ENCODE peak calls at places on chromosomes 1 and 21, in eight cellular contexts. T is iris pigment epithelial cell; P is transverse colon; X is stimulated activated CD8-positive, alpha-beta memory T cell treated with anti-CD3 and anti-CD28 coated beads, Interleukin-7, amount 100 ng/mL, for 1 hour; G is brain microvascular endothelial cell; D is OCI-LY7; K is glutamatergic neuron; V is central memory CD4-positive, alpha-beta T cell. Y is an unnamed sample.

GRCh38 chr1:56866656-56867055 is 12.1 kb downstream of the C8A start:
- DNase-seq in T (peak; percentile 36), P (no peak), X (no peak), G (peak; percentile 37), D (no peak), K (no peak), V (no peak), Y (no peak)

GRCh38 chr1:29579821-29580425 is 343.6 kb downstream of the PTPRU start:
- DNase-seq in T (peak; percentile 72), P (no peak), X (no peak), G (peak; percentile 12), D (no peak), K (no peak), V (no peak), Y (no peak)

GRCh38 chr1:53465023-53465957 is 6.1 kb downstream of the DMRTB1 start:
- DNase-seq in T (no peak), P (no peak), X (no peak), G (no peak), D (no peak), K (no peak), V (no peak), Y (no peak)

GRCh38 chr1:95716550-95716949 is 482.5 kb downstream of the RWDD3 start:
- DNase-seq in T (no peak), P (no peak), X (no peak), G (no peak), D (no peak), K (no peak), V (no peak), Y (no peak)

GRCh38 chr1:54934869-54935268 is 45.6 kb upstream of the TMEM61 start:
- DNase-seq in T (peak; percentile 96), P (no peak), X (no peak), G (peak; percentile 75), D (no peak), K (no peak), V (no peak), Y (no peak)

GRCh38 chr21:43923391-43923790 is 58.4 kb downstream of the AGPAT3 start:
- DNase-seq in T (peak; percentile 16), P (no peak), X (no peak), G (no peak), D (no peak), K (no peak), V (no peak), Y (no peak)

GRCh38 chr1:205580140-205580922 is 51.5 kb downstream of the ELK4 start:
- DNase-seq in T (no peak), P (no peak), X (no peak), G (no peak), D (no peak), K (no peak), V (no peak), Y (no peak)

GRCh38 chr1:244454412-244454811 is 2.7 kb upstream of the ADSS2 start:
- DNase-seq in T (no peak), P (no peak), X (no peak), G (no peak), D (no peak), K (no peak), V (no peak), Y (peak; percentile 4)

GRCh38 chr1:116806245-116806644 is 52.0 kb downstream of the CD2 start:
- DNase-seq in T (no peak), P (no peak), X (no peak), G (no peak), D (no peak), K (no peak), V (peak; percentile 51), Y (no peak)

GRCh38 chr1:52002038-52002917 is 11.8 kb upstream of the RAB3B start:
- DNase-seq in T (peak; percentile 92), P (peak; percentile 37), X (no peak), G (peak; percentile 90), D (peak; percentile 86), K (no peak), V (peak; percentile 60), Y (peak; percentile 94)

GRCh38 chr1:36653850-36654249 is 171.1 kb upstream of the CSF3R start:
- DNase-seq in T (no peak), P (no peak), X (no peak), G (no peak), D (no peak), K (no peak), V (no peak), Y (peak; percentile 71)

GRCh38 chr1:19210772-19211549 is 895 bp upstream of the UBR4 start:
- DNase-seq in T (peak; percentile 28), P (no peak), X (no peak), G (no peak), D (peak; percentile 37), K (no peak), V (no peak), Y (peak; percentile 68)

GRCh38 chr1:110058591-110058990 is 11.9 kb downstream of the ALX3 start:
- DNase-seq in T (no peak), P (no peak), X (no peak), G (no peak), D (no peak), K (no peak), V (no peak), Y (no peak)

GRCh38 chr1:53592521-53592982 is 133.4 kb downstream of the DMRTB1 start:
- DNase-seq in T (peak; percentile 93), P (peak; percentile 21), X (no peak), G (peak; percentile 33), D (peak; percentile 5), K (no peak), V (no peak), Y (no peak)

GRCh38 chr1:82704393-82704792 is 903.7 kb downstream of the ADGRL2 start:
- DNase-seq in T (no peak), P (no peak), X (no peak), G (peak; percentile 8), D (no peak), K (no peak), V (no peak), Y (no peak)

GRCh38 chr1:8554956-8555534 is 237.1 kb downstream of the SLC45A1 start:
- DNase-seq in T (peak; percentile 74), P (no peak), X (no peak), G (peak; percentile 41), D (no peak), K (no peak), V (no peak), Y (no peak)